ENCODE peak calls at places on chromosomes 12 and 14, in five cellular contexts. One of them, this sample, is unnamed. For H3K36me3, the result is how much of the 10 kb centered on the place peaks cover.

GRCh38 chr14:67409461-67409860 is 2.5 kb downstream of the PLEK2 start:
- DNase-seq in uterus: no peak
- DNase-seq in tibial artery: no peak
- DNase-seq in SK-N-SH: no peak
- DNase-seq in heart left ventricle: no peak
- DNase-seq in this sample: no peak

GRCh38 chr12:34605955-34606748 is 583.9 kb downstream of the ALG10 start:
- DNase-seq in SK-N-SH: peak
- DNase-seq in heart left ventricle: no peak
- DNase-seq in uterus: no peak
- DNase-seq in tibial artery: no peak
- DNase-seq in this sample: no peak

GRCh38 chr12:41663487-41664258 is 475.6 kb downstream of the PDZRN4 start:
- DNase-seq in uterus: no peak
- DNase-seq in heart left ventricle: no peak
- DNase-seq in SK-N-SH: peak
- DNase-seq in tibial artery: no peak
- DNase-seq in this sample: peak

GRCh38 chr14:94288610-94289465 is 4.2 kb downstream of the SERPINA10 start:
- DNase-seq in SK-N-SH: no peak
- DNase-seq in tibial artery: no peak
- DNase-seq in uterus: no peak
- DNase-seq in heart left ventricle: no peak
- DNase-seq in this sample: no peak

GRCh38 chr12:49885118-49885517 is 18.6 kb downstream of the FAIM2 start:
- DNase-seq in SK-N-SH: no peak
- DNase-seq in uterus: no peak
- DNase-seq in heart left ventricle: no peak
- DNase-seq in tibial artery: no peak
- DNase-seq in this sample: no peak

GRCh38 chr14:39230416-39230815 is 3.3 kb upstream of the MIA2 start:
- DNase-seq in tibial artery: no peak
- DNase-seq in SK-N-SH: no peak
- DNase-seq in heart left ventricle: no peak
- DNase-seq in uterus: no peak
- DNase-seq in this sample: no peak

GRCh38 chr14:64324461-64325255 is 30.5 kb upstream of the ESR2 start:
- DNase-seq in SK-N-SH: no peak
- DNase-seq in uterus: no peak
- DNase-seq in heart left ventricle: no peak
- DNase-seq in tibial artery: no peak
- DNase-seq in this sample: no peak

GRCh38 chr12:117038919-117039318 is 60.3 kb downstream of the TESC start:
- DNase-seq in SK-N-SH: no peak
- DNase-seq in tibial artery: no peak
- DNase-seq in heart left ventricle: no peak
- DNase-seq in uterus: no peak
- DNase-seq in this sample: no peak

GRCh38 chr14:64417042-64417770 is 29.1 kb downstream of the MTHFD1 start:
- DNase-seq in tibial artery: no peak
- DNase-seq in uterus: no peak
- DNase-seq in SK-N-SH: no peak
- DNase-seq in heart left ventricle: no peak
- DNase-seq in this sample: no peak

GRCh38 chr12:92138144-92138543 is 7.5 kb downstream of the BTG1 start:
- DNase-seq in SK-N-SH: no peak
- DNase-seq in tibial artery: no peak
- DNase-seq in heart left ventricle: no peak
- DNase-seq in uterus: no peak
- DNase-seq in this sample: no peak

GRCh38 chr12:65449400-65449799 is 170.9 kb downstream of the MSRB3 start:
- DNase-seq in tibial artery: no peak
- DNase-seq in heart left ventricle: no peak
- DNase-seq in SK-N-SH: no peak
- DNase-seq in uterus: no peak
- DNase-seq in this sample: no peak

GRCh38 chr12:40157307-40157706 is 51.4 kb upstream of the SLC2A13 start:
- DNase-seq in heart left ventricle: no peak
- DNase-seq in uterus: no peak
- DNase-seq in SK-N-SH: no peak
- DNase-seq in tibial artery: no peak
- DNase-seq in this sample: no peak

GRCh38 chr12:120259418-120260202 is 5.9 kb downstream of the PXN start:
- DNase-seq in uterus: peak
- DNase-seq in tibial artery: peak
- DNase-seq in heart left ventricle: no peak
- DNase-seq in SK-N-SH: no peak
- DNase-seq in this sample: no peak

GRCh38 chr14:39169541-39169900 is 612 bp downstream of the TRAPPC6B start:
- DNase-seq in SK-N-SH: peak
- DNase-seq in heart left ventricle: no peak
- DNase-seq in tibial artery: no peak
- DNase-seq in uterus: no peak
- DNase-seq in this sample: no peak

GRCh38 chr12:105256921-105257320 is 20.9 kb upstream of the APPL2 start:
- DNase-seq in tibial artery: no peak
- DNase-seq in heart left ventricle: no peak
- DNase-seq in uterus: no peak
- DNase-seq in SK-N-SH: no peak
- DNase-seq in this sample: no peak

GRCh38 chr12:74885775-74886174 is 323.9 kb downstream of the KCNC2 start:
- DNase-seq in heart left ventricle: no peak
- DNase-seq in uterus: no peak
- DNase-seq in tibial artery: no peak
- DNase-seq in SK-N-SH: no peak
- DNase-seq in this sample: no peak

DNA sequence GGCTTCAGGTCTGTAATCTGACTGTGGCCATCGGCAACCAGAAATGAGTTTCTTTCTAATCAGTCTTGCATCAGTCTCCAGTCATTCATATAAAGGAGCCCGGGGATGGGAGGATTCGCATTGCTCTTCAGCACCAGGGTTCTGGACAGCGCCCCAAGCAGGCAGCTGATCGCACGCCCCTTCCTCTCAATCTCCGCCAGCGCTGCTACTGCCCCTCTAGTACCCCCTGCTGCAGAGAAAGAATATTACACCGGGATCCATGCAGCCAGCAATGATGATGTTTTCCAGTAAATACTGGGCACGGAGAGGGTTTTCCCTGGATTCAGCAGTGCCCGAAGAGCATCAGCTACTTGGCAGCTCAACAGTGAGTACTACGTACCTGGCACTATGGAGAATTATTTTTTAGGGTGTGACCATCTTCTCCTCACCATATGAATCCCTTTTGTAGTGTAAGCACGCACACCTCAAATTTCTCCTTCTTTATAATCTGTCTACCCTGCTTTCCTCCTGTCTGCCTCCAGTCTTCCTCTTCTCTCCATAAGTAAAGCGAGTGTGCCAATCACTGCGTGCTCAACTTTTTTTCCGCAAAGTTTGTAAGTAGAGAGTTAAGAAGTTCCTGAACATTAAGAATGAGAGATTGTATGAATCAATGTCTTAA is at the start of gene TPH2:
- DNase-seq in SK-N-SH: peak
- DNase-seq in heart left ventricle: peak
- DNase-seq in tibial artery: no peak
- DNase-seq in uterus: no peak
- DNase-seq in this sample: peak
- H3K27ac ChIP-seq in SK-N-SH: no peak
- H3K27ac ChIP-seq in heart left ventricle: no peak
- H3K27ac ChIP-seq in tibial artery: no peak
- H3K27ac ChIP-seq in uterus: no peak
- H3K27ac ChIP-seq in this sample: no peak

DNA sequence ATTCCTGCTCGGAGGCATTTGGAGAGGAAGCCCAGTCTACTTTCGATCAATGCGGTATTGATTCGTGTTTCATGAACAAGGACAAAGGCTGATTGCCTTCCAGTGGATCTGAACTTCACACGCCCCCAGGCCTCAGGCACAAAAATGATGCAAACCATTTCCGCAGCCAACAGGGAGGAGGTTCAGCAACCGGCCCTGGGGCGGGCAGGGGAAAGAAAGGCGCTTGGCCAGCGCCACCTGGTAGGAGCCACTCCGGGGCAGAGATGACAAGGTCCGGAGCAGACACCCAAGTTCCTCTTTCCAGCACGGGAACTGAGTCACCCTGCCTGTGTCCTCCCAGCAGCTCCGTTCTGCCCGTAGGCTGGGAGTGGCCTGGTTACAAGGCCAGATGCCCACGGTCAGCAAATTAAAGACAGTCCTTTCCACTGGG is 136.4 kb downstream of the SCARB1 start:
- DNase-seq in uterus: peak
- DNase-seq in tibial artery: peak
- DNase-seq in heart left ventricle: peak
- DNase-seq in SK-N-SH: no peak
- DNase-seq in this sample: no peak
- TF ChIP-seq CTCF in uterus: no peak
- TF ChIP-seq CTCF in tibial artery: no peak
- TF ChIP-seq CTCF in heart left ventricle: peak
- TF ChIP-seq CTCF in SK-N-SH: no peak
- TF ChIP-seq CTCF in this sample: no peak

GRCh38 chr12:6569786-6570185 is 1.7 kb upstream of the NOP2 start:
- DNase-seq in SK-N-SH: no peak
- DNase-seq in tibial artery: no peak
- DNase-seq in uterus: no peak
- DNase-seq in heart left ventricle: no peak
- DNase-seq in this sample: no peak
- H3K36me3 ChIP-seq in SK-N-SH: half or more
- H3K36me3 ChIP-seq in tibial artery: half or more
- H3K36me3 ChIP-seq in uterus: under half
- H3K36me3 ChIP-seq in heart left ventricle: half or more
- H3K36me3 ChIP-seq in this sample: half or more

GRCh38 chr14:52011557-52011956 is 22.2 kb downstream of the RTRAF start:
- DNase-seq in tibial artery: no peak
- DNase-seq in heart left ventricle: no peak
- DNase-seq in uterus: no peak
- DNase-seq in SK-N-SH: no peak
- DNase-seq in this sample: no peak

GRCh38 chr14:52012635-52013034 is 23.3 kb downstream of the RTRAF start:
- DNase-seq in heart left ventricle: peak
- DNase-seq in SK-N-SH: no peak
- DNase-seq in tibial artery: peak
- DNase-seq in uterus: peak
- DNase-seq in this sample: no peak

GRCh38 chr14:52014601-52015267 is 25.4 kb downstream of the RTRAF start:
- DNase-seq in SK-N-SH: peak
- DNase-seq in tibial artery: no peak
- DNase-seq in uterus: no peak
- DNase-seq in heart left ventricle: peak
- DNase-seq in this sample: no peak

GRCh38 chr14:52015411-52016030 is 26.2 kb downstream of the RTRAF start:
- DNase-seq in SK-N-SH: peak
- DNase-seq in uterus: no peak
- DNase-seq in heart left ventricle: peak
- DNase-seq in tibial artery: no peak
- DNase-seq in this sample: peak

DNA sequence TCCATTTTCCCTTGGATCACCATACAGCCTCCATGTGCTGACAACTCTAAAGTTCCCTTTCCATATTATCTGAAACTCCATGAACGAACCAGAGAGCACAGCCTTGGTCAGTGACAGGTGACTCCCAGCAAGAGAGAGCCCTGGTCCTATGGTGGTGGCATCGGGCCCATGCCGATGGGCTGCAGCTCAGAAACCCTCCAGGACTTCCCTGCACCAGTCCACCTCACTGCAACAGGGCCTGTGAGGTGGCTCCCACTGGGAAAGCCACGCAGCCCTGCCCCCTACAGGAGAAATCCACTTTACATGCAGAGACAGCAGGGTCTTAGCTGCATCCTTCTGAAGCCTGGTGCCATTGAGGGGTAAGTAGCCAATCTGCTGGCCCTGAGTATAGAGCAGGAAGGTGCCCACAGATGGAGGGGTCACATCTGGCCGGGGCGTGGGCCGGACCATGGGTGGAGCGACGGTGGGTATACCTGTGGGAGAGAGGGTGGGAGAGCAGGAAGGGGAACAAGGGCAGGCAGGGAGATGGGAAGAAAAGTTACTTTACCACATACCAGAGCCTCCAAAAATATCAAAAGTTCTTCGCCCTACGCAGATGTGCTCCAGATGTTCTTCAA is 24.7 kb downstream of the RTRAF start:
- DNase-seq in uterus: no peak
- DNase-seq in SK-N-SH: peak
- DNase-seq in heart left ventricle: no peak
- DNase-seq in tibial artery: no peak
- DNase-seq in this sample: peak
- H3K27ac ChIP-seq in uterus: no peak
- H3K27ac ChIP-seq in SK-N-SH: no peak
- H3K27ac ChIP-seq in heart left ventricle: peak
- H3K27ac ChIP-seq in tibial artery: no peak
- H3K27ac ChIP-seq in this sample: no peak

DNA sequence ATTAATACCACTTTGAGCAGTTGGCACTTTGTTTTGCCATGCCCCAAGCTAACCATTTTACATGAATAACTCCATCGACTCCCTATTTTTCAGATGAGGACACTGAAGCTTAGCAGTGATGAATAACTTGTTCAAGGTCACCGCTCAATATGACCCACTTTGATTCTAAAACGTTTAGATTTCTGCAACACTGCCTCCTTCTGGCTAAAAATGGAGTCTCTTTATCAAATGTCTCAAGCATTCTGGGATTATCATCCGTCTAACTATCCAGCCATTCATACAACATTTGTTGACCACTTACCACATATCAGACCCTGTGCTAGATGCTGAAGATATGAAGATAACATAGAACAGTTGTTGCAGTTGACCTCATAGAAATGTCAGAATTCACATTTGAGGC is 298.0 kb downstream of the PPFIA2 start:
- DNase-seq in SK-N-SH: no peak
- DNase-seq in tibial artery: no peak
- DNase-seq in heart left ventricle: no peak
- DNase-seq in uterus: no peak
- DNase-seq in this sample: no peak
- TF ChIP-seq CTCF in SK-N-SH: peak
- TF ChIP-seq CTCF in tibial artery: no peak
- TF ChIP-seq CTCF in heart left ventricle: no peak
- TF ChIP-seq CTCF in uterus: no peak
- TF ChIP-seq CTCF in this sample: peak

GRCh38 chr12:4289334-4289878 is 15.8 kb downstream of the CCND2 start:
- DNase-seq in heart left ventricle: no peak
- DNase-seq in tibial artery: no peak
- DNase-seq in uterus: no peak
- DNase-seq in SK-N-SH: no peak
- DNase-seq in this sample: no peak
- H3K36me3 ChIP-seq in heart left ventricle: half or more
- H3K36me3 ChIP-seq in tibial artery: half or more
- H3K36me3 ChIP-seq in uterus: under half
- H3K36me3 ChIP-seq in SK-N-SH: under half
- H3K36me3 ChIP-seq in this sample: under half

GRCh38 chr12:125387206-125387605 is 322.0 kb downstream of the AACS start:
- DNase-seq in tibial artery: no peak
- DNase-seq in uterus: no peak
- DNase-seq in heart left ventricle: no peak
- DNase-seq in SK-N-SH: no peak
- DNase-seq in this sample: no peak
- H3K27ac ChIP-seq in tibial artery: no peak
- H3K27ac ChIP-seq in uterus: no peak
- H3K27ac ChIP-seq in heart left ventricle: no peak
- H3K27ac ChIP-seq in SK-N-SH: no peak
- H3K27ac ChIP-seq in this sample: no peak

GRCh38 chr14:24310666-24311604 is at the start of gene LTB4R:
- DNase-seq in uterus: peak
- DNase-seq in heart left ventricle: peak
- DNase-seq in SK-N-SH: no peak
- DNase-seq in tibial artery: peak
- DNase-seq in this sample: peak
- TF ChIP-seq CTCF in uterus: no peak
- TF ChIP-seq CTCF in heart left ventricle: peak
- TF ChIP-seq CTCF in SK-N-SH: no peak
- TF ChIP-seq CTCF in tibial artery: peak
- TF ChIP-seq CTCF in this sample: peak

This sample was measured in OCI-LY7.